ENCODE peak calls at places on chromosome 6, in ten cellular contexts. C is fibroblast of lung, U is tibial artery, H is Peyer's patch, Q is heart right ventricle, G is IMR-90, L is tibial nerve, B is suprapubic skin, P is RWPE2, R is psoas muscle. O is an unnamed sample. For H3K27me3 and H3K36me3, the result is how much of the 10 kb centered on the place peaks cover.

GRCh38 chr6:19715166-19715558 is 122.0 kb upstream of the ID4 start:
- DNase-seq in B (no peak), U (no peak), Q (no peak), R (no peak), P (no peak), C (peak), G (no peak), L (no peak), H (no peak), O (no peak)

GRCh38 chr6:89079611-89080213 is 839 bp upstream of the PNRC1 start:
- DNase-seq in B (no peak), U (peak), Q (peak), R (no peak), C (peak), H (peak), G (peak), L (peak), P (no peak), O (no peak)

GRCh38 chr6:12328701-12329100 is 38.5 kb downstream of the EDN1 start:
- DNase-seq in G (no peak), U (no peak), L (no peak), B (no peak), C (peak), H (no peak), R (no peak), P (no peak), Q (no peak), O (no peak)

GRCh38 chr6:108156180-108156937 is 9.5 kb upstream of the NR2E1 start:
- DNase-seq in L (no peak), Q (no peak), P (no peak), C (no peak), U (no peak), G (no peak), H (no peak), B (no peak), R (no peak), O (no peak)

GRCh38 chr6:118152524-118152923 is 245.5 kb downstream of the SLC35F1 start:
- DNase-seq in R (no peak), H (no peak), L (no peak), C (no peak), B (no peak), U (no peak), Q (no peak), P (no peak), G (no peak), O (no peak)

GRCh38 chr6:54722328-54722727 is 124.2 kb upstream of the FAM83B start:
- DNase-seq in U (no peak), L (no peak), B (no peak), C (peak), H (no peak), G (peak), Q (no peak), R (no peak), P (no peak), O (no peak)

GRCh38 chr6:139852484-139853140 is 478.2 kb upstream of the CITED2 start:
- DNase-seq in R (no peak), G (peak), H (no peak), L (no peak), P (no peak), B (no peak), C (peak), Q (no peak), U (no peak), O (no peak)

GRCh38 chr6:37702314-37702713 is 4.6 kb upstream of the MDGA1 start:
- DNase-seq in B (no peak), P (no peak), G (no peak), C (no peak), U (no peak), H (no peak), Q (no peak), R (no peak), L (no peak), O (no peak)

GRCh38 chr6:31121131-31121790 is 1.0 kb upstream of the CDSN start:
- DNase-seq in H (no peak), L (no peak), B (no peak), G (no peak), U (no peak), Q (no peak), R (no peak), C (no peak), P (no peak), O (no peak)

GRCh38 chr6:54391577-54391976 is 83.3 kb downstream of the TINAG start:
- DNase-seq in G (no peak), P (no peak), H (no peak), B (no peak), U (no peak), R (no peak), C (no peak), L (no peak), Q (no peak), O (no peak)

GRCh38 chr6:157613011-157613522 is 210.0 kb upstream of the SNX9 start:
- DNase-seq in U (no peak), L (no peak), H (peak), R (no peak), C (peak), B (no peak), P (no peak), Q (no peak), G (peak), O (no peak)

GRCh38 chr6:149942461-149942829 is 631 bp downstream of the ULBP2 start:
- DNase-seq in R (no peak), B (peak), G (no peak), U (no peak), L (no peak), H (no peak), Q (no peak), C (no peak), P (no peak), O (peak)
- H3K27me3 ChIP-seq in R (under half), B (under half), G (under half), U (half or more), L (half or more), H (under half), Q (under half), C (under half), P (under half), O (under half)

GRCh38 chr6:53294611-53295010 is 54.1 kb downstream of the ELOVL5 start:
- DNase-seq in U (no peak), L (no peak), H (no peak), G (no peak), R (no peak), Q (no peak), C (no peak), B (no peak), P (no peak), O (no peak)

GRCh38 chr6:53294095-53294494 is 54.7 kb downstream of the ELOVL5 start:
- DNase-seq in G (no peak), L (no peak), B (no peak), P (no peak), R (no peak), Q (no peak), U (no peak), C (no peak), H (peak), O (no peak)

GRCh38 chr6:53290547-53291510 is 57.9 kb downstream of the ELOVL5 start:
- DNase-seq in C (no peak), H (no peak), U (no peak), R (no peak), B (no peak), L (no peak), Q (no peak), P (no peak), G (no peak), O (no peak)

GRCh38 chr6:53295176-53295575 is 53.6 kb downstream of the ELOVL5 start:
- DNase-seq in R (no peak), Q (no peak), G (no peak), L (no peak), H (no peak), C (no peak), U (no peak), B (no peak), P (no peak), O (no peak)

DNA sequence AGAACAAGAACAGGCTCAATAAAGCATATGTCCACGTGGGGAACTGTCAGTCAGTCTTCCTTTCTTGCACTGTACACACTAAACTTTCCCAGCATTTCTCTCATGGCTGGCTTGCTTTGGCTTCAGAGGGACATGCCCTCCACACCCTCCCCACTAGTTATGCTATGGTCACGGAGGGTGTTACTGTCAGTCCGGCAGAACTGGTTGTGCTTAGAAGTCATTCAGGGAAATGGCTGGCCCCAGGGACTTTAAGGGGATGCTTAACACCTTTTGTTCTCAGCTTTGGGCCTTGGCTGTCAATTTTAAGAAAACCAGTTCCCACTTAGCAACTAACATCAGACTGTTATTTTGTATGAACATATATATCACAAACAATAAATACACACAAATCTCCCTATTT is 55.1 kb downstream of the ELOVL5 start:
- DNase-seq in G (no peak), Q (no peak), R (no peak), L (no peak), B (no peak), H (no peak), C (no peak), U (no peak), P (no peak), O (no peak)
- H3K36me3 ChIP-seq in G (under half), Q (under half), R (under half), L (under half), B (under half), H (under half), C (under half), U (under half), P (half or more), O (under half)

GRCh38 chr6:68978411-68978810 is 343.3 kb downstream of the ADGRB3 start:
- DNase-seq in B (no peak), Q (no peak), C (no peak), R (no peak), P (no peak), G (no peak), H (no peak), U (no peak), L (no peak), O (no peak)

GRCh38 chr6:68975064-68975463 is 340.0 kb downstream of the ADGRB3 start:
- DNase-seq in U (no peak), C (peak), R (no peak), Q (peak), G (no peak), H (no peak), P (no peak), B (no peak), L (no peak), O (peak)

GRCh38 chr6:68976260-68976659 is 341.2 kb downstream of the ADGRB3 start:
- DNase-seq in U (no peak), H (no peak), Q (no peak), G (no peak), B (no peak), L (no peak), P (no peak), C (no peak), R (no peak), O (no peak)
- TF ChIP-seq CTCF in U (no peak), H (no peak), Q (no peak), G (peak), B (no peak), L (no peak), P (peak), C (peak), R (no peak), O (peak)

GRCh38 chr6:104943781-104944180 is 13.1 kb upstream of the LIN28B start:
- DNase-seq in B (no peak), U (no peak), P (no peak), L (no peak), H (no peak), G (peak), R (no peak), C (peak), Q (no peak), O (no peak)

GRCh38 chr6:104936766-104937535 is 20.0 kb upstream of the LIN28B start:
- DNase-seq in U (no peak), P (no peak), L (no peak), B (no peak), Q (no peak), C (no peak), H (no peak), G (no peak), R (no peak), O (no peak)

GRCh38 chr6:104940881-104941693 is 15.8 kb upstream of the LIN28B start:
- DNase-seq in G (peak), B (no peak), C (peak), Q (no peak), P (no peak), R (peak), L (no peak), H (no peak), U (no peak), O (no peak)

GRCh38 chr6:104940238-104940880 is 16.5 kb upstream of the LIN28B start:
- DNase-seq in Q (no peak), G (no peak), H (no peak), R (no peak), C (no peak), B (no peak), L (no peak), U (no peak), P (no peak), O (no peak)

GRCh38 chr6:104941694-104942177 is 15.2 kb upstream of the LIN28B start:
- DNase-seq in H (no peak), C (no peak), L (no peak), G (no peak), B (no peak), P (no peak), R (no peak), Q (no peak), U (no peak), O (no peak)
- H3K27me3 ChIP-seq in H (under half), C (under half), L (half or more), G (under half), B (half or more), P (half or more), R (half or more), Q (half or more), U (half or more), O (under half)

GRCh38 chr6:43180058-43180457 is 1.9 kb upstream of the CUL9 start:
- DNase-seq in H (no peak), B (no peak), R (no peak), G (no peak), L (no peak), U (no peak), C (no peak), P (no peak), Q (no peak), O (no peak)
- H3K36me3 ChIP-seq in H (half or more), B (under half), R (half or more), G (under half), L (under half), U (half or more), C (under half), P (under half), Q (under half), O (under half)

GRCh38 chr6:32239462-32239861 is 15.6 kb upstream of the NOTCH4 start:
- DNase-seq in R (no peak), G (no peak), C (no peak), H (no peak), L (no peak), B (no peak), U (no peak), P (no peak), Q (no peak), O (no peak)

GRCh38 chr6:32244946-32245398 is 21.1 kb upstream of the NOTCH4 start:
- DNase-seq in C (peak), P (no peak), H (peak), U (peak), Q (peak), B (peak), L (peak), R (peak), G (peak), O (peak)

GRCh38 chr6:32244270-32244669 is 20.4 kb upstream of the NOTCH4 start:
- DNase-seq in G (no peak), B (peak), P (no peak), L (peak), H (no peak), R (peak), C (no peak), U (peak), Q (no peak), O (no peak)

GRCh38 chr6:32240686-32241085 is 16.8 kb upstream of the NOTCH4 start:
- DNase-seq in C (no peak), G (no peak), U (no peak), B (no peak), H (no peak), P (no peak), Q (no peak), L (no peak), R (no peak), O (no peak)
- TF ChIP-seq CTCF in C (no peak), G (no peak), U (no peak), B (no peak), H (no peak), P (peak), Q (no peak), L (no peak), R (no peak), O (peak)

GRCh38 chr6:137487947-137488735 is 6.1 kb downstream of the OLIG3 start:
- DNase-seq in H (no peak), Q (no peak), P (no peak), G (no peak), U (no peak), R (no peak), C (no peak), L (no peak), B (no peak), O (no peak)
- H3K27me3 ChIP-seq in H (under half), Q (half or more), P (half or more), G (half or more), U (half or more), R (half or more), C (half or more), L (half or more), B (half or more), O (under half)

DNA sequence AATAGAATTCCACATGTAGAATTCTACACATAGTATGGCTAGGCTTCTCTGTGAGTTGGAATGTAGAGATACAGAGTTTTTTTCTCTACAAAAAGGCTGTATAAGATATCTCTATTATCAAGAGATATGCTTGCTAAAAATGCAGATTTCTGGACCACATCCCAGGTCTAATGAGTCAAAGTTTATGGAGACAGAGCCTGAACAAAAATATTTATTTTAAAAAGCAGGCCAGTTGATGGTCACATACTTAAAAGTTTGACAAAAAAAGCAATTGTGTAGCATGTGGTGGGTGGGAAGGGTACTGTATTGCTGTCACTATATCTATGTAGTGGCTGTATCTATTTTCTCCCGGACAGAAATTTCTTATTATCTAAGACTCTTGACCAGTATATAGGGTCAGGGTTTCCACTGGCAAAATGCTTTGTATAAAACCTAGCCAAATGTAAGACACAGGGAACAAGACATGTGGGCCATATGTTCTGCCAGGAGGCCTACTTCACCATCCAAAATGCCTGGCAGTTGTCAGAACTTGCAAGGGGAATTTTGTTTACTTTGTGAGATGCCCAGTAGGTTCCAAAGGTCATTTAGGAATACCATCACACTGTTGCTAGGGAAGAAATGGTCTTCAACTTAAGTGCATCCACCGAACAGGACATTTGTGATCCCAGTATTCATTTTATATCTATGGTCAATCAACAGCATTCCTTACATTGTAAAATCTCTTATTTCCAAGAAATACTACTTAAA is 60.6 kb downstream of the SHPRH start:
- DNase-seq in G (peak), P (no peak), L (no peak), H (no peak), R (no peak), U (no peak), B (no peak), C (peak), Q (no peak), O (no peak)
- H3K36me3 ChIP-seq in G (under half), P (under half), L (under half), H (under half), R (under half), U (under half), B (under half), C (under half), Q (under half), O (under half)

DNA sequence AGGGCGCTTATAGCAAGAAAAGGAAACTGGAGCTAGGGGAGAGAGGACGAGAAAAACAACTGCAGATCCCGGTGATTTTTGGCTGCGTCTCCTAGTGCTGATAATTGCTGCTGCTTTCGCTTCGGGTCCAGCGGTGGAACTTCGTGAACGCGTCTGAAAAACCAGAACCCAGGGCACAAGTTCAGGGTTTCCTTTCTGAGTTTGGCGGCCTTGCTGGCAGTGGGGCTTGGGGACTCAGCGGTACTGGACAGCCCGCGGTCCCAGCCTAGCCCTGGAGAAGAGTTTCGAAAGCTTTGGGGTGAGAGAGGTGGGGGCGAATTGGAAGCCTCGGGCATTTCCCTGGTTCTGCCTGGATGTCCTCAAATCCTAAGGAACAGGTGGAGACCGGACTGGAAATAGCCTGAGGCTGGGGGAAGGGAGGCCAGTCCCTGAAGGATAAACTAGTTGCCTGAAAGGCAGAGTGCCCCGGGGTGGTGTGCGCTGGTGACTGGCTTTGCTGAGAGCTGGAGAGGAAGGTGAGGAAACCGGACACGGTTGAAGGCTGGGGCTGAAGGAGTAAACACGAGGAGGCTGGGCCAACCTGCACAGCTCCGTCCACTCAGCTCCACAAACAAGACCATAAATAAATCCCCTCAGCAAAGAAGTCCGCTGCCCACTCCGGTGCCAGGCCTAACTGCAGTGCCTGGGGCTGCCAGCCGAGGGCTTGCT is 857 bp downstream of the GMPR start:
- DNase-seq in G (peak), B (peak), R (peak), Q (no peak), H (peak), L (peak), P (no peak), C (peak), U (peak), O (no peak)
- TF ChIP-seq CTCF in G (peak), B (peak), R (peak), Q (peak), H (peak), L (peak), P (peak), C (peak), U (peak), O (no peak)

DNA sequence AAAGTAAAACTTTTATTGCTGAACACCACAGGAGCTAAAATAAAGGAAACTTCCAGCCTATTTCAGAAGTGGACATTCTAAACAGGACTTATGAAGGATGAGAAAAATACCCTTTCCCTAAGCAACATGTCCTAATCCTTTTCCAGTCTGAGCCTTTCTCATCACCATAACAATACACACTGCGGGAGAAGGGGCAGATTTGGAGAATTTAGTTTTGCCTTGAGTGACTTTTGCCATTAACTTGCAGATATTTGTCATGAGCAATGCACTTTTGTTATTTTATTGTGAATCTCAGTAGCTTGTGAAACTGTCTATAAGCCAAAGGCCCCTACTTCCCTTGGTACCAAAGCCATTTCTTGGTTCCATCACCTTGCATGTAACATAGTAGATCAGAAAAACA is 53.0 kb upstream of the OLIG3 start:
- DNase-seq in L (no peak), C (no peak), G (no peak), H (no peak), U (no peak), R (no peak), B (no peak), P (no peak), Q (no peak), O (no peak)
- H3K27me3 ChIP-seq in L (under half), C (under half), G (under half), H (under half), U (under half), R (under half), B (under half), P (under half), Q (under half), O (under half)

O was measured in Caco-2.